ENCODE peak calls at places on chromosome 15, in six cellular contexts. K is transverse colon, T is NB4, B is HCT116, E is HFFc6, R is astrocyte of the spinal cord. C is an unnamed sample.

GRCh38 chr15:43518073-43518761 is 809 bp downstream of the MAP1A start:
- DNase-seq in K (no peak), T (peak; percentile 46), B (no peak), E (no peak), R (peak; percentile 54), C (no peak)

GRCh38 chr15:59998256-59999063 is 5.7 kb upstream of the FOXB1 start:
- DNase-seq in K (no peak), T (no peak), B (no peak), E (no peak), R (no peak), C (no peak)

GRCh38 chr15:48016865-48017264 is 103.9 kb upstream of the SLC24A5 start:
- DNase-seq in K (no peak), T (no peak), B (no peak), E (no peak), R (no peak), C (no peak)

GRCh38 chr15:62440731-62441130 is 275.6 kb upstream of the C2CD4B start:
- DNase-seq in K (no peak), T (no peak), B (no peak), E (no peak), R (no peak), C (no peak)

GRCh38 chr15:101043011-101043410 is 123.9 kb downstream of the LRRK1 start:
- DNase-seq in K (peak; percentile 2), T (no peak), B (no peak), E (no peak), R (no peak), C (no peak)

GRCh38 chr15:55526559-55527036 is 18.6 kb upstream of the DNAAF4 start:
- DNase-seq in K (no peak), T (peak; percentile 72), B (peak; percentile 32), E (peak; percentile 20), R (peak; percentile 47), C (peak; percentile 30)

GRCh38 chr15:74829500-74829899 is 3.1 kb downstream of the CPLX3 start:
- DNase-seq in K (no peak), T (no peak), B (no peak), E (no peak), R (no peak), C (no peak)

GRCh38 chr15:60788514-60789091 is 309.7 kb upstream of the ICE2 start:
- DNase-seq in K (no peak), T (no peak), B (no peak), E (no peak), R (no peak), C (no peak)

GRCh38 chr15:62390793-62391543 is 225.9 kb upstream of the C2CD4B start:
- DNase-seq in K (peak; percentile 44), T (peak; percentile 57), B (no peak), E (peak; percentile 35), R (peak; percentile 67), C (no peak)

DNA sequence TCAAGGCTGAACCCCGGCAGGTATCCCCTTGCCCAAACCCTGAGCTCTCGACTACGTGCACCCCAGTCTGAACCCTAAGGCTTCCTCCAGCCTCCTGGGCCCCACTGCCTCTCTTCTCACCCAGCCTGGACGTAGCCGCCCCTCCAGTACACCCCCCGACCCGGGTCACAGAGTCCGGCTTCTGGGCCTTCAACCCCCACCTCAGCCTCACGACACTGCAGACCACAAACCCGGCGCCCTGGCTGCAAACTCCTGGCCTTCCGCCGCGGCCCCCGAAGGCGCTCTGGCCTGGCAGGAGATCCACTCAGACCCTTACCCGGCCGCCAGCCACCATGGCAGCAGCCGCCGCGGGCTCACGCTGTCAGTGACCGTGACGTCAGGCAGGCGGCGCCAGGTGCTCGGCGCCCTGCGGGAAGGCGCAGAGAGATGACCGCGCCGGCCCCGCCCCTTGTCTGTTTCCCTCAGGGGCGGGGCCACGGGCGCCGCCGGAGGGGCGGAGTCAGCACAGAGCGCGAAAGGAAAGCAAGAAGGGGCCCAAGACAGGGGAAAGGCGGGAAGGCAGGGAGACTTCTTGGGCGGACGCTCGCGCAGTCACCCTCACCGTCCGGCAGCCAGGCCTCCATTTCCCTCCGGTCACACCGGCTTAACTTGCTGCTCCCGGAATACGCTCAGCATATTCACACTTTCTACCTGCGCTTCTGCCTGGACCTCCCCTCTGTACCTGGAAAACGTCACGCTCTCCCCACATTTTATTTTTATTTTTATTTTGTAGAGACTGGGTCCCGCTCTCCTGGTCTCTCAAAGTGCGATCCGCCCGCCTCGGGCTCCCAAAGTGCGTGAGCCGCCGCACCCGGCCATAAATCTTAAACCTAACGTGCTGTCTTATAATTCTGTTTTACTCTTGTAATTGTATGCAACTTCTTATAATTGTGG is at the start of gene RMDN3:
- DNase-seq in K (peak; percentile 95), T (peak; percentile 94), B (peak; percentile 80), E (peak; percentile 74), R (peak; percentile 93), C (peak; percentile 67)
- TF ChIP-seq CTCF in K (no peak), T (no peak), B (no peak), E (peak; percentile 32), R (no peak), C (no peak)

GRCh38 chr15:71572452-71573053 is 237.8 kb upstream of the NR2E3 start:
- DNase-seq in K (no peak), T (no peak), B (peak; percentile 23), E (no peak), R (peak; percentile 29), C (no peak)
- TF ChIP-seq CTCF in K (no peak), T (no peak), B (peak; percentile 34), E (peak; percentile 26), R (peak; percentile 21), C (no peak)

GRCh38 chr15:25933456-25934158 is 70.5 kb upstream of the ATP10A start:
- DNase-seq in K (peak; percentile 50), T (peak; percentile 45), B (no peak), E (peak; percentile 81), R (peak; percentile 83), C (peak; percentile 57)
- TF ChIP-seq CTCF in K (peak; percentile 67), T (peak; percentile 52), B (no peak), E (peak; percentile 87), R (peak; percentile 89), C (peak; percentile 92)

DNA sequence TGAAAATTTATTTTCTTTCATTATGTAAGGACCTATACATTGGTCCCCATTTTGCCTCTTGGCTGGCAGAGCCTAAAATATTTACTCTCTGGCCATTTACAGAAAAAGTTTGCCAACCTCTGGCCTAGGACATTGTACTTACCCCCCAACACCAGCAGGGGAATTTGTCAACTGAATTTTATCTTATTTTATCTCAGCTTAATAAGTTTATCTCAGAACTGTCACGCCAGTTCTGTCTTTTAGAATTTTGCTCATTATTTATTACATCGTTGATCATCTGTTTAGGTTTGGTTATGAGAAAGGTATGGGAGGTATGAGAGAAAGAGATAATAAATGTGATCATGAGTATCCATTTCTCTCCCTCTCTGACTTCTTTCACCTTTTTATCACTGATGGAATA is 38.3 kb downstream of the CHD2 start:
- DNase-seq in K (no peak), T (no peak), B (no peak), E (no peak), R (no peak), C (no peak)
- TF ChIP-seq CTCF in K (peak; percentile 5), T (peak; percentile 12), B (peak; percentile 46), E (peak; percentile 69), R (peak; percentile 27), C (peak; percentile 36)

GRCh38 chr15:91604122-91604521 is 249.4 kb upstream of the SLCO3A1 start:
- DNase-seq in K (no peak), T (no peak), B (no peak), E (no peak), R (no peak), C (no peak)

GRCh38 chr15:91605576-91605975 is 247.9 kb upstream of the SLCO3A1 start:
- DNase-seq in K (no peak), T (no peak), B (no peak), E (no peak), R (no peak), C (no peak)

GRCh38 chr15:91609231-91609630 is 244.3 kb upstream of the SLCO3A1 start:
- DNase-seq in K (no peak), T (no peak), B (no peak), E (no peak), R (no peak), C (no peak)

GRCh38 chr15:91603681-91604080 is 249.8 kb upstream of the SLCO3A1 start:
- DNase-seq in K (no peak), T (peak; percentile 22), B (no peak), E (no peak), R (peak; percentile 59), C (no peak)
- TF ChIP-seq CTCF in K (no peak), T (no peak), B (no peak), E (no peak), R (no peak), C (no peak)

C was measured in AG04450.